ENCODE peak calls at places on chromosomes 16 and 17, in eight cellular contexts. One of them, this sample, is unnamed.
A peak's percentile ranks its signal among the peaks of the same experiment; 100 is the strongest.

GRCh38 chr16:4350787-4351659 is at the start of gene PAM16:
- DNase-seq in endothelial cell of umbilical vein: peak; percentile 93
- DNase-seq in K562: peak; percentile 93
- DNase-seq in SK-N-SH: peak; percentile 99
- DNase-seq in HepG2: peak; percentile 89
- DNase-seq in HCT116: peak; percentile 87
- DNase-seq in H1: peak; percentile 100
- DNase-seq in GM12878: peak; percentile 88
- DNase-seq in this sample: peak; percentile 98

GRCh38 chr16:48597563-48598392 is 12.2 kb downstream of the N4BP1 start:
- DNase-seq in HCT116: no peak
- DNase-seq in SK-N-SH: no peak
- DNase-seq in GM12878: no peak
- DNase-seq in HepG2: no peak
- DNase-seq in K562: no peak
- DNase-seq in H1: no peak
- DNase-seq in endothelial cell of umbilical vein: peak; percentile 46
- DNase-seq in this sample: no peak

GRCh38 chr17:1360975-1361374 is 39.0 kb downstream of the YWHAE start:
- DNase-seq in H1: no peak
- DNase-seq in HCT116: no peak
- DNase-seq in GM12878: no peak
- DNase-seq in SK-N-SH: no peak
- DNase-seq in K562: no peak
- DNase-seq in endothelial cell of umbilical vein: no peak
- DNase-seq in HepG2: no peak
- DNase-seq in this sample: peak; percentile 15

GRCh38 chr17:50396261-50397110 is 837 bp downstream of the LRRC59 start:
- DNase-seq in endothelial cell of umbilical vein: peak; percentile 54
- DNase-seq in H1: no peak
- DNase-seq in HepG2: peak; percentile 38
- DNase-seq in HCT116: no peak
- DNase-seq in GM12878: no peak
- DNase-seq in SK-N-SH: peak; percentile 58
- DNase-seq in K562: peak; percentile 22
- DNase-seq in this sample: peak; percentile 19

GRCh38 chr16:69565611-69566436 is at the start of gene NFAT5:
- DNase-seq in SK-N-SH: peak; percentile 94
- DNase-seq in endothelial cell of umbilical vein: peak; percentile 94
- DNase-seq in GM12878: no peak
- DNase-seq in HepG2: peak; percentile 92
- DNase-seq in H1: peak; percentile 98
- DNase-seq in K562: peak; percentile 92
- DNase-seq in HCT116: peak; percentile 42
- DNase-seq in this sample: peak; percentile 93

GRCh38 chr16:31875112-31875803 is 1.7 kb downstream of the ZNF267 start:
- DNase-seq in HCT116: no peak
- DNase-seq in endothelial cell of umbilical vein: peak; percentile 26
- DNase-seq in GM12878: no peak
- DNase-seq in SK-N-SH: no peak
- DNase-seq in HepG2: no peak
- DNase-seq in H1: no peak
- DNase-seq in K562: peak; percentile 27
- DNase-seq in this sample: no peak

GRCh38 chr16:26214694-26215093 is 522.9 kb downstream of the HS3ST4 start:
- DNase-seq in HepG2: no peak
- DNase-seq in HCT116: no peak
- DNase-seq in K562: no peak
- DNase-seq in GM12878: no peak
- DNase-seq in SK-N-SH: no peak
- DNase-seq in endothelial cell of umbilical vein: no peak
- DNase-seq in H1: no peak
- DNase-seq in this sample: no peak

GRCh38 chr17:47927821-47928400 is 13.5 kb upstream of the PNPO start:
- DNase-seq in HCT116: no peak
- DNase-seq in endothelial cell of umbilical vein: no peak
- DNase-seq in GM12878: no peak
- DNase-seq in H1: no peak
- DNase-seq in HepG2: no peak
- DNase-seq in K562: no peak
- DNase-seq in SK-N-SH: no peak
- DNase-seq in this sample: no peak

GRCh38 chr16:77069929-77070328 is 121.1 kb upstream of the MON1B start:
- DNase-seq in K562: no peak
- DNase-seq in SK-N-SH: no peak
- DNase-seq in GM12878: no peak
- DNase-seq in H1: no peak
- DNase-seq in endothelial cell of umbilical vein: no peak
- DNase-seq in HCT116: no peak
- DNase-seq in HepG2: no peak
- DNase-seq in this sample: peak; percentile 54

GRCh38 chr16:16150117-16150877 is 73.0 kb downstream of the ABCC6 start:
- DNase-seq in H1: no peak
- DNase-seq in HCT116: no peak
- DNase-seq in SK-N-SH: peak; percentile 84
- DNase-seq in K562: no peak
- DNase-seq in endothelial cell of umbilical vein: peak; percentile 58
- DNase-seq in GM12878: no peak
- DNase-seq in HepG2: no peak
- DNase-seq in this sample: peak; percentile 28

GRCh38 chr16:85704900-85705846 is 16.4 kb upstream of the GINS2 start:
- DNase-seq in HepG2: no peak
- DNase-seq in H1: no peak
- DNase-seq in endothelial cell of umbilical vein: no peak
- DNase-seq in HCT116: no peak
- DNase-seq in K562: no peak
- DNase-seq in SK-N-SH: no peak
- DNase-seq in GM12878: no peak
- DNase-seq in this sample: no peak

GRCh38 chr16:79713609-79714309 is 113.2 kb upstream of the MAF start:
- DNase-seq in SK-N-SH: no peak
- DNase-seq in K562: no peak
- DNase-seq in GM12878: no peak
- DNase-seq in endothelial cell of umbilical vein: no peak
- DNase-seq in HepG2: no peak
- DNase-seq in H1: no peak
- DNase-seq in HCT116: no peak
- DNase-seq in this sample: no peak

GRCh38 chr17:59366773-59367656 is 35.6 kb downstream of the YPEL2 start:
- DNase-seq in SK-N-SH: no peak
- DNase-seq in HCT116: no peak
- DNase-seq in endothelial cell of umbilical vein: peak; percentile 32
- DNase-seq in K562: no peak
- DNase-seq in GM12878: no peak
- DNase-seq in HepG2: peak; percentile 98
- DNase-seq in H1: no peak
- DNase-seq in this sample: no peak

GRCh38 chr16:59783191-59783590 is 1049.1 kb upstream of the GOT2 start:
- DNase-seq in GM12878: no peak
- DNase-seq in SK-N-SH: no peak
- DNase-seq in H1: no peak
- DNase-seq in HepG2: no peak
- DNase-seq in K562: no peak
- DNase-seq in endothelial cell of umbilical vein: no peak
- DNase-seq in HCT116: no peak
- DNase-seq in this sample: no peak

GRCh38 chr16:72722552-72722951 is 325.4 kb downstream of the ZFHX3 start:
- DNase-seq in K562: no peak
- DNase-seq in SK-N-SH: no peak
- DNase-seq in HCT116: no peak
- DNase-seq in GM12878: no peak
- DNase-seq in H1: peak; percentile 78
- DNase-seq in HepG2: no peak
- DNase-seq in endothelial cell of umbilical vein: no peak
- DNase-seq in this sample: peak; percentile 76

GRCh38 chr17:80476877-80477646 is 655 bp upstream of the NPTX1 start:
- DNase-seq in SK-N-SH: peak; percentile 75
- DNase-seq in H1: no peak
- DNase-seq in endothelial cell of umbilical vein: no peak
- DNase-seq in HCT116: no peak
- DNase-seq in GM12878: no peak
- DNase-seq in K562: peak; percentile 50
- DNase-seq in HepG2: no peak
- DNase-seq in this sample: no peak

DNA sequence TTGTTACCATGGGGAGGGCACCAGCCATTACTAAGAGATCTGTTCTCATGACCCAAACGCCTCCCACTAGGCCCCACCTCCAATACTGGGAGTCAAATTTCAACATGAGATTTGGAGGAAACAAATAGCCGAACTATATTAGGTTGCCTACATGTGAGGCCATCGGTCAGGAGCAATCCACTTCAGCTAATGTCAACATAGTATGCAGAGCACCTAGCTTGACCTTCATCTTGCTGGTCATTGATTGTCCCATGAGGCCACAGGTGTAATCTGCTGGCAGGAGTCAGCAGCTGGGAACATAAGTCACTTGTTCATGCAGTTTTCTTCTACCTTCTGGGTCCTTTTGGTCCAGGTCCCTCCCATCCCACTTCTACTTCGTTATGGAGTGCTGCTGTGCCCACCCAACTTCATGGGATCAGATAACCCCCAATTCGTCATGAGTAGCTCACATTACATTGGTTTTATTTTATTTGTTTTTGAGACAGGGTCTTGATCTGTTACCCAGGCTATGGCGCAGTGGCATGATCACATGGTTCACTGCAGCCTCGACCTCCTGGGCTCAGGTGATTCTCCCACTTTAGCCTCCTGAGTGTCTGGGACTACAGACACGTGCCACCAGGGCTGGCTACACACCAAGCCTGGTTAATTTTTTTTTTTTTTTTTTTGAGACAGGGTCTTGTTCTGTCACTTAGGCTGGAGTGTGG is 5.9 kb upstream of the KPNA2 start:
- DNase-seq in K562: no peak
- DNase-seq in HCT116: no peak
- DNase-seq in endothelial cell of umbilical vein: no peak
- DNase-seq in SK-N-SH: no peak
- DNase-seq in HepG2: peak; percentile 97
- DNase-seq in GM12878: no peak
- DNase-seq in H1: no peak
- DNase-seq in this sample: peak; percentile 24
- H2AFZ ChIP-seq in K562: peak overlapping the region; percentile 96
- H2AFZ ChIP-seq in HCT116: peak overlapping the region; percentile 49
- H2AFZ ChIP-seq in endothelial cell of umbilical vein: no peak overlapping the region
- H2AFZ ChIP-seq in SK-N-SH: no peak overlapping the region
- H2AFZ ChIP-seq in HepG2: no peak overlapping the region
- H2AFZ ChIP-seq in GM12878: no peak overlapping the region
- H2AFZ ChIP-seq in H1: peak overlapping the region; percentile 93
- H2AFZ ChIP-seq in this sample: no peak overlapping the region

DNA sequence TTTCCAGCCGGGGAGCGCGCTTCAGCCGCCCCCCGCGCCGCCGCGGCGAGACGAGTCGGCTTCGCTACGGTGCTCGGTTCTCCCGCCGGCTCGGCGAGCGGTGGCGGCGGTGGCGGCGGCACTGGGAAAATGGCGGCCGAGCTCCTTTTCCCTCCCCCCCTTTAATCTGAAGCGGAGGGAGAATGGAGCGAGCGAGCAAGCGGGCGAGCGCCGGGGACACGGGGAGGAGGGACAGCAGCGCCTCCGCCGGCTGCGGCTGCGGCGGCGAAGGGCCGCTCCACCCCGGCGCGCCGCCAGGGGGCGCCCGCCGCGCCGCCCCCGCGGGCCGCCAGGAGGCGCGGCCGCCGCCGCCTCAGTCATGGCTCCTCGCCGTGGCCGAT is at the start of gene KANSL1:
- DNase-seq in HCT116: peak; percentile 76
- DNase-seq in K562: peak; percentile 95
- DNase-seq in endothelial cell of umbilical vein: peak; percentile 87
- DNase-seq in HepG2: peak; percentile 87
- DNase-seq in SK-N-SH: peak; percentile 99
- DNase-seq in H1: peak; percentile 90
- DNase-seq in GM12878: no peak
- DNase-seq in this sample: peak; percentile 98
- H3K4me1 ChIP-seq in HCT116: peaks cover 15% of the 10 kb centered on the region
- H3K4me1 ChIP-seq in K562: peaks cover 37% of the 10 kb centered on the region
- H3K4me1 ChIP-seq in endothelial cell of umbilical vein: peaks cover 26% of the 10 kb centered on the region
- H3K4me1 ChIP-seq in HepG2: peaks cover 51% of the 10 kb centered on the region
- H3K4me1 ChIP-seq in SK-N-SH: peaks cover 14% of the 10 kb centered on the region
- H3K4me1 ChIP-seq in H1: peaks cover 6% of the 10 kb centered on the region
- H3K4me1 ChIP-seq in GM12878: peaks cover 32% of the 10 kb centered on the region
- H3K4me1 ChIP-seq in this sample: peaks cover 36% of the 10 kb centered on the region

GRCh38 chr17:17448076-17448475 is 28.7 kb upstream of the MED9 start:
- DNase-seq in K562: no peak
- DNase-seq in endothelial cell of umbilical vein: no peak
- DNase-seq in SK-N-SH: no peak
- DNase-seq in H1: no peak
- DNase-seq in HCT116: no peak
- DNase-seq in GM12878: no peak
- DNase-seq in HepG2: no peak
- DNase-seq in this sample: no peak

GRCh38 chr17:17448723-17449122 is 28.1 kb upstream of the MED9 start:
- DNase-seq in HCT116: no peak
- DNase-seq in K562: peak; percentile 31
- DNase-seq in H1: no peak
- DNase-seq in HepG2: no peak
- DNase-seq in SK-N-SH: no peak
- DNase-seq in GM12878: no peak
- DNase-seq in endothelial cell of umbilical vein: no peak
- DNase-seq in this sample: no peak

GRCh38 chr17:17446666-17447155 is 30.1 kb upstream of the MED9 start:
- DNase-seq in SK-N-SH: no peak
- DNase-seq in K562: no peak
- DNase-seq in HepG2: no peak
- DNase-seq in H1: no peak
- DNase-seq in GM12878: no peak
- DNase-seq in endothelial cell of umbilical vein: no peak
- DNase-seq in HCT116: no peak
- DNase-seq in this sample: no peak

GRCh38 chr17:17445925-17446665 is 30.7 kb upstream of the MED9 start:
- DNase-seq in endothelial cell of umbilical vein: peak; percentile 96
- DNase-seq in SK-N-SH: no peak
- DNase-seq in HepG2: peak; percentile 98
- DNase-seq in GM12878: no peak
- DNase-seq in H1: no peak
- DNase-seq in K562: no peak
- DNase-seq in HCT116: peak; percentile 76
- DNase-seq in this sample: no peak

GRCh38 chr17:17447264-17447663 is 29.5 kb upstream of the MED9 start:
- DNase-seq in endothelial cell of umbilical vein: no peak
- DNase-seq in SK-N-SH: no peak
- DNase-seq in H1: no peak
- DNase-seq in HepG2: no peak
- DNase-seq in HCT116: no peak
- DNase-seq in K562: no peak
- DNase-seq in GM12878: no peak
- DNase-seq in this sample: no peak
- TF ChIP-seq POLR2AphosphoS5 in endothelial cell of umbilical vein: no peak
- TF ChIP-seq POLR2AphosphoS5 in SK-N-SH: no peak
- TF ChIP-seq POLR2AphosphoS5 in H1: no peak
- TF ChIP-seq POLR2AphosphoS5 in HepG2: no peak
- TF ChIP-seq POLR2AphosphoS5 in HCT116: no peak
- TF ChIP-seq POLR2AphosphoS5 in K562: no peak
- TF ChIP-seq POLR2AphosphoS5 in GM12878: no peak
- TF ChIP-seq POLR2AphosphoS5 in this sample: no peak

DNA sequence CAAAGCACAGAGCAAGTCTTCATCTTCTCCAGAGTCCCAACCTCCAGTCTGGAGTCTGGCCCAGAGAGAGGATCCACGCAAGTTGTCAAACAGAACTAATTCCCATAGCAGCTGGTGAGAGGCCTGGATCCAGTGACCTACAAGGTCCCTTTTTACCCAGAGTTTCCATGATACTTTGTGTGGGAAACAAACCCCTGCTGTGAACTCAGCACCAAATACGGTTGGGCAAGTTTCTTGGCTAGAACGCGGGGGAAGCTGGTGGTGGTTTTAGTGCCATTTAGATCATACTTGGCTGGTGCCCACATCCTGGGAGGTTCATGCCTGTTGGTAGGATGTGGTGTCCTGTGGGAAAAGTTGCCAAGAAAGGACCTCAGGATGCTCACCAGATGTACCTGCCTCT is 18.1 kb downstream of the TMC7 start:
- DNase-seq in HCT116: no peak
- DNase-seq in GM12878: no peak
- DNase-seq in endothelial cell of umbilical vein: no peak
- DNase-seq in K562: no peak
- DNase-seq in H1: no peak
- DNase-seq in SK-N-SH: no peak
- DNase-seq in HepG2: no peak
- DNase-seq in this sample: no peak
- H2AFZ ChIP-seq in HCT116: no peak overlapping the region
- H2AFZ ChIP-seq in GM12878: no peak overlapping the region
- H2AFZ ChIP-seq in endothelial cell of umbilical vein: no peak overlapping the region
- H2AFZ ChIP-seq in K562: no peak overlapping the region
- H2AFZ ChIP-seq in H1: no peak overlapping the region
- H2AFZ ChIP-seq in SK-N-SH: no peak overlapping the region
- H2AFZ ChIP-seq in HepG2: no peak overlapping the region
- H2AFZ ChIP-seq in this sample: no peak overlapping the region

This sample was measured in GM23338.